ENCODE peak calls at places on chromosomes 3 and 15, in five cellular contexts. S is effector memory CD8-positive, alpha-beta T cell; G is epithelial cell of esophagus; T is heart left ventricle; D is glomerular endothelial cell. N is an unnamed sample.

GRCh38 chr3:181533811-181534210 is 177.9 kb upstream of the SOX2 start:
- DNase-seq in G (peak; percentile 51), T (no peak), S (no peak), D (no peak), N (no peak)

GRCh38 chr3:46995901-46996562 is 16.6 kb downstream of the NBEAL2 start:
- DNase-seq in G (no peak), T (peak; percentile 20), S (no peak), D (no peak), N (no peak)

GRCh38 chr15:100291106-100291505 is 50.7 kb downstream of the ADAMTS17 start:
- DNase-seq in T (no peak), S (no peak), D (no peak), G (peak; percentile 6), N (no peak)

GRCh38 chr15:58987036-58987435 is 427 bp upstream of the RNF111 start:
- DNase-seq in G (no peak), T (no peak), D (no peak), S (no peak), N (no peak)

GRCh38 chr15:66982250-66982649 is 83.2 kb upstream of the SMAD3 start:
- DNase-seq in S (no peak), D (no peak), G (no peak), T (no peak), N (no peak)

GRCh38 chr3:9278085-9278484 is 28.6 kb upstream of the SRGAP3 start:
- DNase-seq in G (no peak), T (no peak), S (no peak), D (no peak), N (no peak)

GRCh38 chr3:126557415-126557745 is 1.4 kb downstream of the C3orf22 start:
- DNase-seq in S (no peak), G (no peak), D (no peak), T (no peak), N (peak; percentile 45)

GRCh38 chr3:54433846-54434245 is 311.5 kb downstream of the CACNA2D3 start:
- DNase-seq in T (no peak), S (no peak), D (no peak), G (no peak), N (no peak)

GRCh38 chr3:56205406-56205805 is 262.9 kb downstream of the ERC2 start:
- DNase-seq in T (no peak), S (no peak), G (no peak), D (no peak), N (no peak)

GRCh38 chr3:98561727-98562521 is 30.1 kb downstream of the GPR15 start:
- DNase-seq in S (no peak), G (peak; percentile 41), T (no peak), D (no peak), N (no peak)

GRCh38 chr3:2362122-2362521 is 263.5 kb downstream of the CNTN4 start:
- DNase-seq in T (no peak), S (no peak), G (no peak), D (no peak), N (no peak)

GRCh38 chr15:67385971-67386370 is 131.4 kb downstream of the IQCH start:
- DNase-seq in S (no peak), G (no peak), D (no peak), T (no peak), N (no peak)

GRCh38 chr3:185630182-185630622 is 44.1 kb downstream of the SENP2 start:
- DNase-seq in S (no peak), G (peak; percentile 33), T (peak; percentile 46), D (peak; percentile 23), N (no peak)

GRCh38 chr3:50616003-50616769 is 765 bp upstream of the MAPKAPK3 start:
- DNase-seq in G (peak; percentile 89), S (peak; percentile 76), T (peak; percentile 87), D (no peak), N (peak; percentile 79)

GRCh38 chr3:45841380-45841700 is 579 bp downstream of the LZTFL1 start:
- DNase-seq in D (no peak), G (peak; percentile 27), T (peak; percentile 24), S (no peak), N (no peak)

GRCh38 chr3:47250309-47251060 is 32.1 kb downstream of the KIF9 start:
- DNase-seq in S (no peak), D (peak; percentile 23), T (peak; percentile 63), G (peak; percentile 41), N (no peak)

GRCh38 chr3:37984051-37984450 is 6.5 kb upstream of the VILL start:
- DNase-seq in T (no peak), D (no peak), G (peak; percentile 78), S (no peak), N (no peak)

GRCh38 chr3:177916461-177916860 is 619.8 kb upstream of the KCNMB2 start:
- DNase-seq in G (peak; percentile 59), T (no peak), D (no peak), S (no peak), N (no peak)

GRCh38 chr3:149969110-149969944 is 1.4 kb downstream of the PFN2 start:
- DNase-seq in T (peak; percentile 53), S (no peak), G (peak; percentile 82), D (peak; percentile 29), N (no peak)

GRCh38 chr3:72448858-72449257 is 399.4 kb downstream of the SHQ1 start:
- DNase-seq in G (peak; percentile 46), D (no peak), S (no peak), T (no peak), N (no peak)

GRCh38 chr15:27743638-27744037 is 355.5 kb downstream of the OCA2 start:
- DNase-seq in T (no peak), S (no peak), G (no peak), D (no peak), N (no peak)

GRCh38 chr3:29282431-29283296 is 1.8 kb downstream of the RBMS3 start:
- DNase-seq in T (no peak), G (peak; percentile 74), S (no peak), D (no peak), N (no peak)

GRCh38 chr3:162845918-162846317 is 1349.3 kb downstream of the OTOL1 start:
- DNase-seq in D (no peak), S (no peak), G (no peak), T (no peak), N (no peak)

GRCh38 chr15:87142096-87142495 is 1062.4 kb downstream of the AGBL1 start:
- DNase-seq in G (no peak), T (no peak), D (no peak), S (no peak), N (no peak)

N was measured in CD14-positive monocyte.